ENCODE peak calls at places on chromosomes 11 and 22, in four cellular contexts. N is osteoblast, X is sigmoid colon, A is fibroblast of lung. K is an unnamed sample.

GRCh38 chr11:128886401-128887119 is 4.6 kb upstream of the KCNJ5 start:
- DNase-seq in A (no peak), X (no peak), N (peak; percentile 67), K (no peak)

GRCh38 chr11:34599406-34599901 is 21.4 kb upstream of the EHF start:
- DNase-seq in A (peak; percentile 54), N (peak; percentile 92), X (no peak), K (no peak)

GRCh38 chr11:107116358-107116757 is 98.1 kb upstream of the GUCY1A2 start:
- DNase-seq in A (no peak), X (no peak), N (no peak), K (no peak)

GRCh38 chr22:36768141-36768540 is 7.8 kb downstream of the IFT27 start:
- DNase-seq in N (no peak), A (no peak), X (peak; percentile 43), K (peak; percentile 11)

GRCh38 chr11:3949132-3949531 is 93.7 kb downstream of the STIM1 start:
- DNase-seq in X (no peak), N (no peak), A (no peak), K (no peak)

GRCh38 chr22:45285431-45286058 is 796 bp downstream of the UPK3A start:
- DNase-seq in N (no peak), A (no peak), X (no peak), K (no peak)

GRCh38 chr11:116512841-116513240 is 259.9 kb downstream of the BUD13 start:
- DNase-seq in N (no peak), A (no peak), X (no peak), K (no peak)

GRCh38 chr11:119983816-119984215 is 154.1 kb downstream of the TRIM29 start:
- DNase-seq in X (no peak), A (no peak), N (no peak), K (peak; percentile 57)

GRCh38 chr11:47587733-47588326 is 1.4 kb downstream of the FAM180B start:
- DNase-seq in N (peak; percentile 84), A (no peak), X (peak; percentile 82), K (peak; percentile 83)

GRCh38 chr11:35045219-35045819 is 93.7 kb upstream of the CD44 start:
- DNase-seq in A (no peak), N (no peak), X (no peak), K (no peak)

GRCh38 chr11:67372232-67372992 is 986 bp downstream of the CLCF1 start:
- DNase-seq in N (peak; percentile 81), A (no peak), X (peak; percentile 73), K (no peak)

GRCh38 chr22:45271667-45272188 is 13.0 kb upstream of the UPK3A start:
- DNase-seq in N (no peak), A (peak; percentile 67), X (peak; percentile 92), K (no peak)

GRCh38 chr22:36180038-36180880 is 19.7 kb upstream of the APOL3 start:
- DNase-seq in N (no peak), X (peak; percentile 93), A (peak; percentile 71), K (peak; percentile 81)

GRCh38 chr11:69217276-69218105 is 61.8 kb downstream of the SMIM38 start:
- DNase-seq in A (peak; percentile 6), X (peak; percentile 45), N (peak; percentile 43), K (no peak)

GRCh38 chr22:27930246-27931060 is 11.4 kb upstream of the PITPNB start:
- DNase-seq in N (no peak), A (no peak), X (no peak), K (no peak)

GRCh38 chr11:96203567-96204365 is 139.2 kb downstream of the MAML2 start:
- DNase-seq in A (no peak), N (no peak), X (no peak), K (no peak)

GRCh38 chr11:96205460-96205809 is 137.6 kb downstream of the MAML2 start:
- DNase-seq in A (no peak), X (no peak), N (no peak), K (no peak)

GRCh38 chr11:96204366-96204659 is 138.7 kb downstream of the MAML2 start:
- DNase-seq in N (no peak), A (peak; percentile 28), X (no peak), K (no peak)

GRCh38 chr11:96207459-96208449 is 135.2 kb downstream of the MAML2 start:
- DNase-seq in A (no peak), X (no peak), N (no peak), K (no peak)

GRCh38 chr11:96204721-96205459 is 138.1 kb downstream of the MAML2 start:
- DNase-seq in A (no peak), N (no peak), X (no peak), K (no peak)
- H3K27ac ChIP-seq in A (no peak overlapping the region), N (no peak overlapping the region), X (no peak overlapping the region), K (peak overlapping the region; percentile 13)

DNA sequence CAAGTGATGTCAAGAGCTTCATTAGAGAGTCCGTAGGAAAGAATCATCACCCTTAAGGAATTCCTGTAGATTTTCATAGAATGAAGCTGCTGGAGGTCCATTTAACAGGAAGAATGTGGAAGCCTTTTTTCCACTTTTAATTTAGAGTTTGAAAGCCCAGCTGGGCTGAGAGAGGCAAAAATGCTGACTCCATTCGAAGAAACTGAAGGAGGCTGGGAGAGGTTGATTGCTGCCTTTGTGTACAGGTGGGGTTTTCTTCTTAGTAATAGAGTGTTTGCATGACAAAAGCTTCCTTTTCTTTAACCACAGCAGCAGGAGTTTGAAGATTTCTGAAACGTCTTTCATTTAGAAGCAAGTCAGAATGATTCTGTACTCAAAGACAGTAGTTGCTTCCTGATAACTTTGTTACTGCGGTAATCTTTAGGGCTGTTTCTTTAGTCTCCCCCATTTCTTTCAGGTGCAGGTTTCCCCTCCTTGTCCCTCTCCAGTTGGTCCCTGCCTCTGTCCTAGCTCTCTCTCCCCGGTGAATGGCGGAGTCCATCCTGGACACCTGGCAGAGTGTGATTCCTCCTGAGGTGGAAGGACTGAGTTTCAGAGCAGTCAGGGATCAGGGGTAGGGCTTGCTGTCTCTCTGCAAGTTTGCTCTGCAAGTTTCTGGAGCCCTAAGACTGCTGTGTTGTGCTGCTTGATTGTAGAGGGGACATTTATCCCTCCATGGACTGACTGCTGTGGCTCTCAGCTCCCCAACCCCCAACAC is 166.2 kb downstream of the LDLRAD3 start:
- DNase-seq in N (no peak), A (no peak), X (no peak), K (no peak)
- H3K4me1 ChIP-seq in N (no peaks in the 10 kb centered on the region), A (no peaks in the 10 kb centered on the region), X (no peaks in the 10 kb centered on the region), K (no peaks in the 10 kb centered on the region)

DNA sequence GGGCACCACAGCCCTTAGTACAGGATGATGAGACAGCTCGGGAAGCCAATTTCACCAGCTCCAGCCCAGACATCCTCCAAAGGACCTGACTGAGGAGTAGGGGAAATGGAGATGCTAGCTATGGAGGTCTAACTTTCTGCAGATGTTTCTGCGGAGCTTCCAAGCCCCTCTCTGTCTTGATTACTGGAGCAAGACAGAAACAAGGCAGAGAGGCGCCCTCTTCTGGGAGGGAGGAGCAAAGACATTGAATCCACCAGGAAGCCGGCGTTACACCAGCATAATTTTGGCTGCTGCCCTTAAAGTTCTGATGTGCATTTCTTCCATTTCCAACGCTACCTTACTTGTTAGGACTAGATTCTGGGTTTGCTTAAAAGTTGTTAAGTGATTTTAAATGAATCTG is 107.3 kb upstream of the HSD17B12 start:
- DNase-seq in N (no peak), A (no peak), X (no peak), K (no peak)
- TF ChIP-seq CTCF in N (peak; percentile 67), A (peak; percentile 48), X (no peak), K (no peak)

GRCh38 chr22:43955040-43955882 is at the start of gene SAMM50:
- DNase-seq in A (peak; percentile 87), X (peak; percentile 96), N (peak; percentile 98), K (peak; percentile 91)
- H3K27ac ChIP-seq in A (peak within 1 kb of the TSS; percentile 78), X (peak within 1 kb of the TSS; percentile 89), N (peak within 1 kb of the TSS; percentile 89), K (peak within 1 kb of the TSS; percentile 92)

DNA sequence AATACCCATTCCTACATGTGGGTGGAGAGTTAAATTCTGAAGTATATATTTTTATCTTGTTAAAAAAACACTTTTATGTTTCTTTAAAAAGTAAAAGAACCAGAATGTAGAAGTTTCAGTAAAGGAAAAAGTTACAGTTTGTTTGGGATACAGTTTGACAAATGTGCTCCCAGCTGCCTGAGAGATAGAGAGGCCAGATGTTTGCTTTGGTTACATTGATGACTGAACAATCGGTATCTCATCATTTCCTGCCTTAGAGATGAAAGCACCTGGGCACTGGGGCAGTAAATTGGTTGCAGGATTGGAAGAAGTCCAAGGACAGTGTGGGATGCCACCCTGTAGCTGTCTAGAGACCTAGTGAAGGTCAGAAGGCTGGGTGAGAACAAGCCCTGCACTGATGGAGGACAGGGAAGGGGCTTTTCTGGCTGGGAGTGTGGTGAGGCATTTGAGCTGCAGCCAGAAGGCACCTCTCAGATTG is 16.6 kb downstream of the MED15 start:
- DNase-seq in N (no peak), A (no peak), X (no peak), K (no peak)
- H3K4me1 ChIP-seq in N (peaks cover 56% of the 10 kb centered on the region), A (peaks cover 35% of the 10 kb centered on the region), X (peaks cover 43% of the 10 kb centered on the region), K (peaks cover 15% of the 10 kb centered on the region)

GRCh38 chr11:62678433-62678769 is 472 bp downstream of the UBXN1 start:
- DNase-seq in N (no peak), A (no peak), X (peak; percentile 64), K (no peak)

GRCh38 chr11:62682518-62682917 is 3.6 kb upstream of the UBXN1 start:
- DNase-seq in A (no peak), N (no peak), X (no peak), K (peak; percentile 19)

GRCh38 chr11:62677709-62678108 is 1.2 kb downstream of the UBXN1 start:
- DNase-seq in X (no peak), N (no peak), A (no peak), K (peak; percentile 54)

GRCh38 chr11:62678770-62679696 is at the start of gene UBXN1:
- DNase-seq in N (peak; percentile 97), X (peak; percentile 96), A (peak; percentile 89), K (peak; percentile 95)

DNA sequence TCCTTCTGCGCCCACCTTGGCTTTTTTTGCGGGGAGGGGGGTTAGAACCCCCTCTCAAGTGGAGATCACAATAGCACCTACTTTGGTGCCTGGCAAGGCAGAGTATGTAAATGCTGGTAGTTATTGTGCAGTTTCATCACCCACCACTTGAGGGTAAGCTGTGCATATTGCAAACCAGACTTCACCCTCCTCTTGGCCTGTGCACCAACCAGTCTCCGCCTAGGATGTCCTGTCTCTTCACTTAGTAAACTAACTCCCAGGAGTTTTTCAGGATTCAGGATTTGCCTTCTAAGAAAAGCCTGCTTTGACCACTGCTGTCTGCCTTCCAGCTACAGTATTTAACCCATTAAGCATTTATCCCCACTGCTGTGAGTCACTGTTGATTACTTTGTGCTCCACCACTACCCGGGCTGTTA is 2.0 kb upstream of the UBXN1 start:
- DNase-seq in N (peak; percentile 95), A (peak; percentile 89), X (peak; percentile 73), K (no peak)
- TF ChIP-seq CTCF in N (peak; percentile 65), A (peak; percentile 75), X (peak; percentile 32), K (peak; percentile 36)

K was measured in left lung.